ENCODE peak calls at places on chromosomes 7 and 10, in six cellular contexts. I, Y, P, Z, J and N are unnamed samples.

GRCh38 chr7:129644634-129645230 is 33.2 kb downstream of the NRF1 start:
- DNase-seq in I (no peak), Y (peak; percentile 31), P (peak; percentile 37), Z (peak; percentile 38), J (peak; percentile 53), N (peak; percentile 55)

GRCh38 chr10:74008212-74008731 is 10.4 kb downstream of the VCL start:
- DNase-seq in I (no peak), Y (no peak), P (no peak), Z (no peak), J (peak; percentile 24), N (no peak)

GRCh38 chr7:94580601-94581000 is 71.0 kb downstream of the CASD1 start:
- DNase-seq in I (no peak), Y (no peak), P (peak; percentile 93), Z (no peak), J (no peak), N (peak; percentile 24)

GRCh38 chr10:119268871-119269506 is 61.6 kb downstream of the GRK5 start:
- DNase-seq in I (peak; percentile 78), Y (no peak), P (no peak), Z (no peak), J (no peak), N (no peak)

GRCh38 chr10:97882142-97883091 is 32.8 kb downstream of the GOLGA7B start:
- DNase-seq in I (no peak), Y (no peak), P (no peak), Z (peak; percentile 90), J (no peak), N (no peak)

GRCh38 chr10:94011296-94011695 is 17.6 kb downstream of the PLCE1 start:
- DNase-seq in I (no peak), Y (no peak), P (no peak), Z (no peak), J (no peak), N (no peak)

GRCh38 chr7:135795846-135796570 is 47.4 kb upstream of the FAM180A start:
- DNase-seq in I (no peak), Y (no peak), P (no peak), Z (no peak), J (no peak), N (no peak)

GRCh38 chr10:68233045-68233444 is 1.1 kb upstream of the ATOH7 start:
- DNase-seq in I (no peak), Y (no peak), P (no peak), Z (no peak), J (no peak), N (no peak)

GRCh38 chr10:79028456-79029010 is 40.2 kb upstream of the ZMIZ1 start:
- DNase-seq in I (no peak), Y (no peak), P (no peak), Z (no peak), J (no peak), N (no peak)

GRCh38 chr7:128021361-128021760 is 9.9 kb downstream of the LRRC4 start:
- DNase-seq in I (no peak), Y (no peak), P (no peak), Z (peak; percentile 19), J (no peak), N (peak; percentile 53)

GRCh38 chr7:122383934-122384333 is 79.4 kb upstream of the FEZF1 start:
- DNase-seq in I (peak; percentile 30), Y (no peak), P (no peak), Z (no peak), J (no peak), N (no peak)

GRCh38 chr7:138834583-138834982 is 36.6 kb upstream of the ATP6V0A4 start:
- DNase-seq in I (no peak), Y (no peak), P (no peak), Z (no peak), J (no peak), N (no peak)

GRCh38 chr10:62619409-62619730 is 185.2 kb upstream of the ADO start:
- DNase-seq in I (no peak), Y (no peak), P (no peak), Z (no peak), J (no peak), N (no peak)

GRCh38 chr10:91343010-91343409 is 67.1 kb upstream of the HECTD2 start:
- DNase-seq in I (no peak), Y (no peak), P (no peak), Z (no peak), J (no peak), N (no peak)

GRCh38 chr7:140062118-140062527 is 628 bp downstream of the PARP12 start:
- DNase-seq in I (no peak), Y (peak; percentile 70), P (no peak), Z (no peak), J (no peak), N (no peak)

GRCh38 chr7:119197872-119198527 is 973.5 kb downstream of the ANKRD7 start:
- DNase-seq in I (peak; percentile 0), Y (no peak), P (peak; percentile 41), Z (peak; percentile 29), J (peak; percentile 36), N (peak; percentile 1)

GRCh38 chr10:4754143-4754542 is 71.9 kb upstream of the AKR1E2 start:
- DNase-seq in I (no peak), Y (no peak), P (no peak), Z (no peak), J (no peak), N (no peak)

GRCh38 chr10:69439813-69440506 is 11.3 kb upstream of the TSPAN15 start:
- DNase-seq in I (no peak), Y (no peak), P (peak; percentile 52), Z (no peak), J (no peak), N (peak; percentile 72)

GRCh38 chr7:94052398-94053180 is 48.4 kb upstream of the BET1 start:
- DNase-seq in I (peak; percentile 27), Y (no peak), P (no peak), Z (no peak), J (no peak), N (no peak)

GRCh38 chr10:86775056-86775858 is 18.8 kb downstream of the BMPR1A start:
- DNase-seq in I (peak; percentile 55), Y (peak; percentile 24), P (peak; percentile 75), Z (no peak), J (peak; percentile 39), N (no peak)
- TF ChIP-seq JUND in I (no peak), Y (peak; percentile 78), P (no peak), Z (no peak), J (no peak), N (no peak)

GRCh38 chr10:58013406-58013805 is 254.3 kb downstream of the IPMK start:
- DNase-seq in I (no peak), Y (no peak), P (no peak), Z (no peak), J (no peak), N (no peak)

GRCh38 chr10:58014436-58014835 is 253.3 kb downstream of the IPMK start:
- DNase-seq in I (no peak), Y (no peak), P (no peak), Z (no peak), J (no peak), N (no peak)

GRCh38 chr10:58017719-58018367 is 249.9 kb downstream of the IPMK start:
- DNase-seq in I (no peak), Y (no peak), P (no peak), Z (no peak), J (no peak), N (no peak)

GRCh38 chr10:58019863-58020537 is 247.7 kb downstream of the IPMK start:
- DNase-seq in I (no peak), Y (no peak), P (no peak), Z (no peak), J (no peak), N (no peak)

DNA sequence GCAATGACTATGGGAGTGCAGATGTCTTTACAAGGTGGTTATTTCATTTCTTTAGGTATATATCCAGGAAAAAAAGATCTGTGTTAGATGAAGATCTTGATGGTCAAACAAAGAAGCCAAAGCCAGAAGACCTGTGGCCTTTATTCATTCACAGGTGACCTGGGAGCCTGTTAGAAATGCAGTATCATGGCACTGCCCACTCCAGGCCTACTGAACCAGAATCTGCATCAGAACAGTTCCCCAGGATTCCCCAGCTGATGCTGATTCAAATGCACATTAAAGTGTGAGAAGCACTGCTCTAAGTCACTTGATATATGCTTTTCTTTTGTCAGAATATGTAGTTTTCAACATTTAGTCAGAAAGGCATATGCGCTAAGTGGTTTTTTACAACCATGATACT is 251.1 kb downstream of the IPMK start:
- DNase-seq in I (no peak), Y (no peak), P (no peak), Z (no peak), J (no peak), N (no peak)
- TF ChIP-seq JUND in I (no peak), Y (no peak), P (no peak), Z (no peak), J (no peak), N (no peak)

DNA sequence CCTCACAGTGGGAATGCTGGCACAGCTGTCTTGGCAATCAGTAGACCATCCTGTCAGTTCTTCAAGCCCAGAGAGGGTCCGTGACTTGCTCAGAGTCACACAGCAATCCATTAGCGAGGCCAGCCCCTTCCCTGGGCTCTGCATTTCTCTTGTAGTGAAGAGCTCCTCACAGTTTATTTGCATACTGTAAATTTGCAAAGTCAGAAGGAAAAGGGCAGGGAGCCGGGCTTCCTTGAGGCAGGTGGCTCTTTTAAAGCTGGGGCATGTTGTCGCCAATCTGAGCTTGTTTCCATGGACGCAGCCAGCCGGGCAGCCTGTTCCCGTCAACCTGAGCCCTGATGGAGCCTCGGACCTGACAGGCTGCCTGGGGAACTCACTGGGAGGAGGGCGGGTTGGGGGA is 123.4 kb downstream of the CUX1 start:
- DNase-seq in I (no peak), Y (no peak), P (no peak), Z (no peak), J (no peak), N (no peak)
- TF ChIP-seq JUND in I (no peak), Y (no peak), P (no peak), Z (no peak), J (no peak), N (no peak)

GRCh38 chr7:76317782-76318487 is 15.5 kb downstream of the HSPB1 start:
- DNase-seq in I (peak; percentile 86), Y (peak; percentile 99), P (peak; percentile 90), Z (peak; percentile 92), J (peak; percentile 99), N (peak; percentile 98)

GRCh38 chr7:76316984-76317781 is 14.7 kb downstream of the HSPB1 start:
- DNase-seq in I (no peak), Y (no peak), P (no peak), Z (no peak), J (no peak), N (no peak)

GRCh38 chr7:76315372-76315771 is 12.9 kb downstream of the HSPB1 start:
- DNase-seq in I (no peak), Y (no peak), P (no peak), Z (no peak), J (no peak), N (peak; percentile 70)

GRCh38 chr7:76310102-76310957 is 7.9 kb downstream of the HSPB1 start:
- DNase-seq in I (no peak), Y (peak; percentile 50), P (no peak), Z (no peak), J (peak; percentile 95), N (peak; percentile 52)

DNA sequence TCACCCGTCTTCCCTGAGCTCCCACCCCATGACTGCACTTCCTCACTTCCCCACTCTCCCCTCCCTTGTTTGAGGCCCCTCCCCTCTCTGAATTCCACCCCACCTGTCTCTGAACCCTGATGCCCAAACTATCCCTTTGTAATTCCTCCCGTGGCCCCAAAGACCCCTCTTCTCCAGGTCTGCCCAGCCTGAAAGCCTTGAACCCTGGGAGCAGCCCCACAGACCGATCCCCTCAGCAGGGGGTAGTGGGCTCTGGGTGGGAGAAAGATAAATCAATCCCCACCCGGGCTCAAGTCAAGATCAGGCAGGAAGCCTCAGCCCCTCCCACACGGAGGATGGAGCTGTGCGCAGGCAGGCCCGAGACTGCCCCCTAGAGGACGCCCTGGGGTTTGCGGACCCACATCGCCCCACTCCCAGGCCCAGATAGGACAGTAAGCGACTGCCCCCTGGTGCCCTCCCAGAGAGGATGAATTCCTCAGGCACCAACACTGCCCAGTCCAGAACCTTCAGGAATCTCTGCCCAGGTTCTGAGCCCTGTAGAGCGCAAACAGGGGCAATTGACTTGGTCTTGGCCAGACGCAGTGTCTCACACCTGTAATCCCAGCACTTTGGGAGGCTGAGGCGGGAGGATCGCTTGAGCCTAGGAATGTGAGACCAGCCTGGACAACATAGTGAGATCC is 11.7 kb downstream of the HSPB1 start:
- DNase-seq in I (peak; percentile 71), Y (peak; percentile 95), P (peak; percentile 85), Z (peak; percentile 88), J (peak; percentile 97), N (peak; percentile 88)
- TF ChIP-seq JUND in I (no peak), Y (peak; percentile 87), P (no peak), Z (no peak), J (no peak), N (no peak)